ENCODE peak calls at places on chromosomes 2 and 18, in nine cellular contexts. S, R, D, V, W, B, A, M and X are unnamed samples.
A peak's percentile ranks its signal among the peaks of the same experiment; 100 is the strongest.

GRCh38 chr2:210626849-210627248 is 70.5 kb downstream of the CPS1 start:
- DNase-seq in S (no peak), R (no peak), D (peak; percentile 19), V (peak; percentile 9), W (peak; percentile 48), B (no peak), A (no peak), M (no peak), X (no peak)

GRCh38 chr18:12278765-12279682 is 24.9 kb downstream of the CIDEA start:
- DNase-seq in S (peak; percentile 94), R (peak; percentile 93), D (peak; percentile 94), V (peak; percentile 95), W (peak; percentile 96), B (peak; percentile 97), A (peak; percentile 97), M (no peak), X (no peak)

GRCh38 chr18:77619523-77619922 is 369.9 kb downstream of the GALR1 start:
- DNase-seq in S (no peak), R (no peak), D (no peak), V (no peak), W (no peak), B (no peak), A (no peak), M (no peak), X (no peak)

GRCh38 chr2:222817628-222818027 is 43.2 kb upstream of the ACSL3 start:
- DNase-seq in S (no peak), R (no peak), D (no peak), V (no peak), W (no peak), B (no peak), A (no peak), M (no peak), X (no peak)

GRCh38 chr2:119148082-119148715 is 10.4 kb downstream of the C1QL2 start:
- DNase-seq in S (peak; percentile 72), R (no peak), D (no peak), V (no peak), W (no peak), B (no peak), A (no peak), M (no peak), X (no peak)

GRCh38 chr18:77653792-77654191 is 404.1 kb downstream of the GALR1 start:
- DNase-seq in S (no peak), R (peak; percentile 19), D (no peak), V (no peak), W (no peak), B (no peak), A (no peak), M (no peak), X (no peak)

GRCh38 chr2:135890149-135890548 is 13.9 kb upstream of the MCM6 start:
- DNase-seq in S (no peak), R (no peak), D (no peak), V (no peak), W (no peak), B (no peak), A (no peak), M (no peak), X (no peak)

GRCh38 chr2:161710131-161710915 is 86.1 kb downstream of the SLC4A10 start:
- DNase-seq in S (no peak), R (no peak), D (peak; percentile 57), V (peak; percentile 13), W (peak; percentile 52), B (no peak), A (no peak), M (no peak), X (no peak)

GRCh38 chr18:25261768-25262167 is 90.2 kb downstream of the ZNF521 start:
- DNase-seq in S (no peak), R (no peak), D (no peak), V (no peak), W (no peak), B (no peak), A (no peak), M (no peak), X (no peak)

GRCh38 chr2:109232909-109233308 is 103.9 kb downstream of the SH3RF3 start:
- DNase-seq in S (no peak), R (no peak), D (no peak), V (no peak), W (no peak), B (no peak), A (no peak), M (no peak), X (no peak)

GRCh38 chr18:79664525-79665125 is 15.0 kb upstream of the CTDP1 start:
- DNase-seq in S (no peak), R (no peak), D (peak; percentile 37), V (peak; percentile 62), W (peak; percentile 63), B (no peak), A (peak; percentile 29), M (no peak), X (peak; percentile 68)

GRCh38 chr2:18253686-18254197 is 306.7 kb downstream of the RDH14 start:
- DNase-seq in S (no peak), R (peak; percentile 45), D (no peak), V (no peak), W (no peak), B (no peak), A (no peak), M (no peak), X (no peak)

GRCh38 chr2:121897335-121897970 is 142.0 kb downstream of the TSN start:
- DNase-seq in S (peak; percentile 75), R (no peak), D (peak; percentile 55), V (peak; percentile 45), W (peak; percentile 4), B (no peak), A (peak; percentile 3), M (peak; percentile 44), X (no peak)

GRCh38 chr2:230714122-230714453 is 1.4 kb downstream of the CAB39 start:
- DNase-seq in S (no peak), R (no peak), D (peak; percentile 81), V (peak; percentile 70), W (peak; percentile 70), B (no peak), A (no peak), M (peak; percentile 30), X (no peak)

GRCh38 chr18:22822841-22823508 is 110.2 kb upstream of the RBBP8 start:
- DNase-seq in S (no peak), R (no peak), D (no peak), V (no peak), W (no peak), B (no peak), A (no peak), M (no peak), X (no peak)

GRCh38 chr18:43789234-43790000 is 512.1 kb upstream of the SYT4 start:
- DNase-seq in S (no peak), R (no peak), D (peak; percentile 60), V (peak; percentile 3), W (peak; percentile 7), B (no peak), A (no peak), M (no peak), X (peak; percentile 12)
- TF ChIP-seq CTCF in S (peak; percentile 30), R (peak; percentile 35), D (peak; percentile 59), V (peak; percentile 38), W (no peak), B (no peak), A (peak; percentile 33), M (no peak), X (peak; percentile 65)

DNA sequence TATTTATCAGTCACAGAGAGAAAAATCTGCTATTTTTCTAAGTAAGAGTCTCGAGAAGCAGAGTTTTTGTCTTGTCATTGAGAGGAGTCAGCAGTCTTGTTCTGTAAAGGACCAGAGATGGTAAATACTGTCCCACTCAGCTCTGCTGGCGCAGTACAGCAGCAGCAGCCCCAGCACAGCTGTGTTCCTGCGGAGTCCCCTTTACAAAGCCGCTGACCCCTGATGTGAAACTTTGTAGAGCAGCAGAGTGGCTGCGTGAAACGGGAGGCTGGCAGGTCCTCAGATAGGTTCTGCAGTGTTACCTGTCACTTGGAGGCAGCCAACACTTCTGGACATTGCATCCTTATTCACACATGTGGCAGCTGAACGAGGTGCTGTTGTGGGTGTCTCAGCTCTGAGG is 45.2 kb downstream of the TMEM185B start:
- DNase-seq in S (no peak), R (no peak), D (no peak), V (no peak), W (no peak), B (no peak), A (no peak), M (no peak), X (no peak)
- H3K4me3 ChIP-seq in S (no peak overlapping the region), R (no peak overlapping the region), D (no peak overlapping the region), V (no peak overlapping the region), W (no peak overlapping the region), B (no peak overlapping the region), A (no peak overlapping the region), M (no peak overlapping the region), X (no peak overlapping the region)

GRCh38 chr2:218878486-218878885 is 2.2 kb upstream of the WNT10A start:
- DNase-seq in S (no peak), R (peak; percentile 9), D (no peak), V (no peak), W (no peak), B (no peak), A (no peak), M (no peak), X (no peak)

GRCh38 chr2:218877891-218878290 is 2.8 kb upstream of the WNT10A start:
- DNase-seq in S (peak; percentile 61), R (peak; percentile 60), D (no peak), V (no peak), W (no peak), B (no peak), A (no peak), M (no peak), X (no peak)

GRCh38 chr2:218876562-218877219 is 4.0 kb upstream of the WNT10A start:
- DNase-seq in S (peak; percentile 96), R (peak; percentile 78), D (peak; percentile 65), V (peak; percentile 54), W (peak; percentile 18), B (no peak), A (no peak), M (peak; percentile 62), X (no peak)

GRCh38 chr2:218875692-218876246 is 4.9 kb upstream of the WNT10A start:
- DNase-seq in S (no peak), R (no peak), D (no peak), V (no peak), W (no peak), B (no peak), A (no peak), M (no peak), X (no peak)

DNA sequence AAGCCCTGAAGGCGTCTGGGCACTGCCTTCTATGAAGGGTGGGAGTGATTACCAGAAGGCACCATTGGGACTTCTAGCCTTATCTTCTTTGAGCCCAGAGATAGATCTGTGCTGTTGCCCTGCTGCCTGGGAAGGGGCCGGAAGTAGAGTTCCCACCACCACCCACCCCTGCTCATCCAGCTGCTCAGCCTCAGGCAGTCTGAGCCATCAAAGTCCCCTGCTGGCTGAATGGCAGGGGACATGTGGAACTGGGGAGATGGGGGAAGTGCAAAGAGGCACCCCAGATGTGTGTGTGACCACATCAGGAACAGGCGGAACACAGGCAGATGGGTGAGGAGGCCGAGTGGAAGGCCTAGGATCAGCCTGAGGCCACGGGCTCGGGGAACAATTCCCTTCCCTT is 3.3 kb upstream of the WNT10A start:
- DNase-seq in S (peak; percentile 41), R (no peak), D (no peak), V (no peak), W (no peak), B (no peak), A (no peak), M (no peak), X (no peak)
- TF ChIP-seq CTCF in S (no peak), R (no peak), D (no peak), V (no peak), W (no peak), B (no peak), A (no peak), M (no peak), X (no peak)

DNA sequence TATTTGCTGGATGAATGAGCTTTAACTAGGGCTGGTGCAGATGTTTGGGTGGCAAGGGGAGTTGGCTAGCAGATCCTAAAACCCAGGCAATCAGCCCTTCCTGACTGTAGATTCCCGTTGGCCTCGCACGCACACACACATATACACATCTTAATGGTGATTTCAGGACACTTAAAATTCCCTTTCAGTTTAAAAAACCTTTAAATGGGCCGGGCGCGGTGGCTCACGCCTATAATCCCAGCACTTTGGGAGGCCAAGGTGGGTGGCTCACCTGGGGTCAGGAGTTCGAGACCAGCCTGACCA is 19.5 kb upstream of the MTCL1 start:
- DNase-seq in S (no peak), R (no peak), D (no peak), V (no peak), W (no peak), B (no peak), A (no peak), M (no peak), X (no peak)
- H3K4me3 ChIP-seq in S (no peak overlapping the region), R (no peak overlapping the region), D (no peak overlapping the region), V (no peak overlapping the region), W (no peak overlapping the region), B (no peak overlapping the region), A (no peak overlapping the region), M (no peak overlapping the region), X (no peak overlapping the region)